ENCODE peak calls at places on chromosome 14, in seven cellular contexts. W is lower lobe of right lung, G is BJ, P is cardiac fibroblast, H is bronchial epithelial cell, X is colonic mucosa, I is coronary artery. Y is an unnamed sample.

GRCh38 chr14:106872619-106873446 is 1346.5 kb downstream of the TMEM121 start:
- DNase-seq in P (no peak), G (no peak), X (peak; percentile 92), H (peak; percentile 36), I (no peak), W (peak; percentile 88), Y (peak; percentile 83)

GRCh38 chr14:61179061-61179675 is 102.0 kb downstream of the TMEM30B start:
- DNase-seq in X (no peak), G (no peak), P (no peak), I (no peak), H (peak; percentile 32), W (no peak), Y (no peak)

GRCh38 chr14:90551733-90552464 is 155.1 kb downstream of the CALM1 start:
- DNase-seq in X (no peak), W (peak; percentile 38), P (no peak), I (no peak), H (no peak), G (no peak), Y (no peak)

GRCh38 chr14:94621358-94622134 is 9.4 kb downstream of the SERPINA3 start:
- DNase-seq in W (no peak), G (no peak), H (no peak), X (no peak), P (no peak), I (no peak), Y (no peak)

GRCh38 chr14:67987596-67987995 is 168.0 kb downstream of the RAD51B start:
- DNase-seq in W (no peak), I (no peak), H (peak; percentile 52), P (peak; percentile 92), X (no peak), G (peak; percentile 59), Y (no peak)

GRCh38 chr14:71086571-71086970 is 179.3 kb downstream of the PCNX1 start:
- DNase-seq in I (no peak), G (no peak), W (no peak), X (no peak), H (no peak), P (no peak), Y (no peak)

GRCh38 chr14:74840603-74841030 is 35.3 kb downstream of the PROX2 start:
- DNase-seq in I (no peak), W (no peak), G (no peak), H (no peak), X (no peak), P (no peak), Y (no peak)

GRCh38 chr14:103339561-103339960 is 5.5 kb downstream of the EIF5 start:
- DNase-seq in I (no peak), P (no peak), G (no peak), X (no peak), W (no peak), H (no peak), Y (no peak)

GRCh38 chr14:68664225-68664681 is 128.6 kb downstream of the ZFP36L1 start:
- DNase-seq in X (no peak), I (peak; percentile 21), G (no peak), P (no peak), H (no peak), W (no peak), Y (no peak)

GRCh38 chr14:59631237-59631636 is 54.6 kb upstream of the CCDC175 start:
- DNase-seq in I (no peak), G (no peak), X (no peak), H (no peak), P (no peak), W (no peak), Y (no peak)
- TF ChIP-seq CTCF in I (no peak), G (peak; percentile 23), X (no peak), H (peak; percentile 19), P (peak; percentile 21), W (peak; percentile 30), Y (no peak)

DNA sequence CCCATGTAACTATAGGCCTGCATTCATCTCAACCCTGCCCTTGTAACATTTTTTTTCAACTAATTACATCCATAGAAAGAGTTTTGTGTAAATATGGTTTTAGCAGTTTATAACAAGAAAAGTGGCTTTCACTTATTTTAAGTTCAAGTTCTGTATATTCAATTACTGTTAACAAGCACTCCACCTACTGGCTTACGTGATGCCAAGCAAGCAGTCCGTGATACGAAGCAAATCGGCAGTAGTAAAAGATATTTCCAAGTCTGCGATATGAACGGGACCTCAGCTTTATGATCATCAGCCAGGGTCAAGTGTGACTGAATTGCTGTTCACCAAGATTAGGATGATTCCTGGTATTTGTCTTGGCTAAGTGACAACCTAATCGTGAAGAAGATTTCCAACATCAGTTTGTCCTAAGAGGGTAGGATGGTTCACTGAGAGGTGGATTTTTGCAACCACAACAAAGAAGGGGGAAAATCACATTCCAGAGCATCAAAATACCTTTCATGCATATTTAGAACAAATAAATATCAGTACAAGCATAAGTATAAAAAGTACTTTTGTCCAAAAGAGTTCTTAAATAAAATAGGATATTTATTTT is 456.2 kb downstream of the FOXG1 start:
- DNase-seq in X (no peak), P (peak; percentile 74), G (no peak), H (peak; percentile 48), I (no peak), W (no peak), Y (no peak)
- TF ChIP-seq CTCF in X (no peak), P (peak; percentile 79), G (peak; percentile 83), H (peak; percentile 55), I (no peak), W (peak; percentile 40), Y (no peak)

GRCh38 chr14:23041729-23042128 is 283 bp upstream of the PSMB11 start:
- DNase-seq in W (no peak), H (no peak), P (no peak), X (no peak), I (no peak), G (no peak), Y (no peak)

GRCh38 chr14:23043749-23044148 is 1.7 kb downstream of the PSMB11 start:
- DNase-seq in I (no peak), W (no peak), H (no peak), P (no peak), X (no peak), G (no peak), Y (no peak)

GRCh38 chr14:23035303-23036164 is 834 bp upstream of the PSMB5 start:
- DNase-seq in P (no peak), H (no peak), X (no peak), G (no peak), W (no peak), I (no peak), Y (no peak)

GRCh38 chr14:23042162-23042965 is at the start of gene PSMB11:
- DNase-seq in I (no peak), X (no peak), H (no peak), P (no peak), W (no peak), G (no peak), Y (no peak)

GRCh38 chr14:23040100-23040499 is 1.9 kb upstream of the PSMB11 start:
- DNase-seq in P (no peak), I (no peak), X (no peak), W (no peak), G (no peak), H (no peak), Y (no peak)
- TF ChIP-seq CTCF in P (no peak), I (no peak), X (no peak), W (no peak), G (no peak), H (no peak), Y (no peak)

DNA sequence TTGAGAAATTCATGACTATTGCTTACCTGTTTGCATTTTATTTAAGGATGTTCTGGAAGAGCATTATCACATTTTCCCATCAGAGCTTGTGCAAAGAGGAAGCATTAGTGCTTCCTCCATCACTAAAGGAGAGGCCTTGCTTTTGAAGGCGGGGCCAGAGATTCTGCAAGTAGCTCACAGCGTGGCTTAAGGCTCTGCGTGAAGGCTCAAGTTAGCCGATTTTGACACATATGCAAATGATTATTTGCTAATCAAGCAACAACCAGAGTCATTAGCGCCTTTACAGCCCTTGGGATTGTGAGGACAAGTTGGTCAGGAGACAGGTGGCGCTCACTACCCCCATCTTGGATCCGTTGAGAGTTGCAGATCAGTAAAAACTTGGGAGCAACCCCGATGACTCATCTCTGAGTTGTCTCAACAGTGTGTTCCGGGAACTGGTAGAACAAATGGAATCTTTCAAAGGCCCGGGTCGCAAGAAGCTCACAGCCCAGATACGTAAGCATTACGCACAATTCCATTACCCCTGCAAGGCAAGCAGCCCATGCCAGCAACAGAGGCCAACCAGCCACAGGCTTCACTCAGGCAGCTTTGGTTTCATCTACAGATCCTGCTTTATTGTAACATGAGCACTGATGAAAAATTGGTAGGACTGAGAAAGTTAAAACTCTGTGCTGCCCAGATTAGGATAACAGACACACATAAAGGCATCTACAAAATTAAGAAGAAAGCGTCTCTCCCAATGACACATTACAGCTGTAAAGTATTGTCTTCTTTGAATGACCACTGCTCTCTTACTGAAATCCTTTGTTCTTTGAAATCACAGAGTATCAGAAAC is 34.9 kb upstream of the SPTSSA start:
- DNase-seq in W (peak; percentile 48), P (peak; percentile 100), H (peak; percentile 97), I (peak; percentile 93), X (peak; percentile 86), G (peak; percentile 92), Y (peak; percentile 62)
- TF ChIP-seq CTCF in W (no peak), P (peak; percentile 8), H (peak; percentile 30), I (no peak), X (no peak), G (peak; percentile 44), Y (no peak)